ENCODE peak calls at places on chromosome 11, in five cellular contexts. R, G, D, Z and C are unnamed samples.

GRCh38 chr11:124915541-124916369 is 3.3 kb upstream of the HEPN1 start:
- DNase-seq in D (no peak), G (peak; percentile 60), R (no peak), Z (no peak), C (no peak)

GRCh38 chr11:129373489-129373953 is 2.1 kb upstream of the BARX2 start:
- DNase-seq in D (no peak), Z (no peak), R (no peak), G (no peak), C (no peak)

GRCh38 chr11:121291319-121291718 is 1.3 kb upstream of the SC5D start:
- DNase-seq in G (no peak), Z (no peak), R (no peak), D (no peak), C (no peak)

GRCh38 chr11:91742155-91742554 is 482.5 kb upstream of the FAT3 start:
- DNase-seq in R (no peak), D (no peak), G (no peak), Z (no peak), C (no peak)

GRCh38 chr11:8799273-8799672 is 111.7 kb upstream of the AKIP1 start:
- DNase-seq in G (no peak), D (peak; percentile 71), Z (no peak), R (no peak), C (no peak)

GRCh38 chr11:133821776-133822175 is 23.5 kb downstream of the SPATA19 start:
- DNase-seq in R (no peak), D (peak; percentile 40), G (no peak), Z (peak; percentile 65), C (peak; percentile 57)

GRCh38 chr11:36744375-36745168 is 146.5 kb upstream of the RAG2 start:
- DNase-seq in D (peak; percentile 89), G (peak; percentile 65), Z (peak; percentile 77), R (peak; percentile 28), C (peak; percentile 50)

GRCh38 chr11:14213006-14213405 is 146.0 kb downstream of the RRAS2 start:
- DNase-seq in D (no peak), G (no peak), R (no peak), Z (no peak), C (no peak)

GRCh38 chr11:70671083-70671482 is 272.8 kb downstream of the CTTN start:
- DNase-seq in G (no peak), Z (no peak), R (no peak), D (no peak), C (no peak)

GRCh38 chr11:120399312-120399711 is 63.1 kb downstream of the ARHGEF12 start:
- DNase-seq in D (no peak), R (no peak), Z (no peak), G (peak; percentile 34), C (no peak)

GRCh38 chr11:32137263-32137662 is 46.4 kb downstream of the RCN1 start:
- DNase-seq in R (no peak), G (peak; percentile 81), Z (no peak), D (no peak), C (no peak)

GRCh38 chr11:95514386-95515145 is 275.0 kb downstream of the FAM76B start:
- DNase-seq in G (no peak), Z (no peak), R (no peak), D (no peak), C (no peak)

GRCh38 chr11:124876818-124877630 is 11.8 kb downstream of the ROBO3 start:
- DNase-seq in R (peak; percentile 46), G (peak; percentile 35), D (no peak), Z (no peak), C (no peak)

GRCh38 chr11:125163431-125164011 is 1.0 kb upstream of the PKNOX2 start:
- DNase-seq in R (no peak), D (no peak), G (no peak), Z (no peak), C (no peak)

GRCh38 chr11:129593098-129593497 is 217.4 kb downstream of the BARX2 start:
- DNase-seq in D (no peak), G (no peak), R (no peak), Z (no peak), C (peak; percentile 70)

GRCh38 chr11:1057806-1058205 is 16.9 kb upstream of the MUC2 start:
- DNase-seq in Z (no peak), R (no peak), G (no peak), D (no peak), C (no peak)

GRCh38 chr11:94330789-94331188 is 26.4 kb downstream of the IZUMO1R start:
- DNase-seq in Z (no peak), D (no peak), R (no peak), G (no peak), C (no peak)

GRCh38 chr11:112364962-112365481 is 104.4 kb upstream of the PLET1 start:
- DNase-seq in D (no peak), G (peak; percentile 27), Z (no peak), R (peak; percentile 60), C (peak; percentile 20)

GRCh38 chr11:113675003-113675471 is 31.1 kb downstream of the TMPRSS5 start:
- DNase-seq in R (no peak), G (no peak), Z (no peak), D (no peak), C (no peak)

GRCh38 chr11:77092382-77092781 is 10.3 kb upstream of the OMP start:
- DNase-seq in Z (no peak), G (no peak), D (no peak), R (no peak), C (no peak)

GRCh38 chr11:3126901-3127691 is 38.0 kb downstream of the OSBPL5 start:
- DNase-seq in Z (no peak), R (no peak), G (no peak), D (no peak), C (no peak)

GRCh38 chr11:132638421-132638820 is 893.9 kb downstream of the OPCML start:
- DNase-seq in D (no peak), Z (no peak), R (no peak), G (no peak), C (no peak)

GRCh38 chr11:109490953-109491733 is 69.2 kb downstream of the C11orf87 start:
- DNase-seq in R (no peak), D (no peak), Z (no peak), G (no peak), C (no peak)

GRCh38 chr11:59573216-59573615 is 42.4 kb downstream of the OSBP start:
- DNase-seq in G (peak; percentile 32), Z (no peak), R (no peak), D (peak; percentile 54), C (no peak)

GRCh38 chr11:70482529-70482917 is 84.2 kb downstream of the CTTN start:
- DNase-seq in R (no peak), Z (no peak), G (no peak), D (no peak), C (no peak)

GRCh38 chr11:37364246-37364839 is 766.3 kb upstream of the RAG2 start:
- DNase-seq in G (no peak), D (no peak), Z (no peak), R (no peak), C (no peak)

GRCh38 chr11:77547863-77548551 is 41.7 kb upstream of the AQP11 start:
- DNase-seq in R (peak; percentile 20), Z (no peak), G (peak; percentile 58), D (peak; percentile 66), C (peak; percentile 58)

GRCh38 chr11:14237333-14237988 is 121.5 kb downstream of the RRAS2 start:
- DNase-seq in R (no peak), Z (no peak), G (no peak), D (peak; percentile 23), C (no peak)

GRCh38 chr11:88281317-88281712 is 56.2 kb downstream of the CTSC start:
- DNase-seq in G (no peak), Z (no peak), D (no peak), R (no peak), C (no peak)
- TF ChIP-seq CTCF in G (no peak), Z (no peak), D (no peak), R (no peak), C (no peak)

DNA sequence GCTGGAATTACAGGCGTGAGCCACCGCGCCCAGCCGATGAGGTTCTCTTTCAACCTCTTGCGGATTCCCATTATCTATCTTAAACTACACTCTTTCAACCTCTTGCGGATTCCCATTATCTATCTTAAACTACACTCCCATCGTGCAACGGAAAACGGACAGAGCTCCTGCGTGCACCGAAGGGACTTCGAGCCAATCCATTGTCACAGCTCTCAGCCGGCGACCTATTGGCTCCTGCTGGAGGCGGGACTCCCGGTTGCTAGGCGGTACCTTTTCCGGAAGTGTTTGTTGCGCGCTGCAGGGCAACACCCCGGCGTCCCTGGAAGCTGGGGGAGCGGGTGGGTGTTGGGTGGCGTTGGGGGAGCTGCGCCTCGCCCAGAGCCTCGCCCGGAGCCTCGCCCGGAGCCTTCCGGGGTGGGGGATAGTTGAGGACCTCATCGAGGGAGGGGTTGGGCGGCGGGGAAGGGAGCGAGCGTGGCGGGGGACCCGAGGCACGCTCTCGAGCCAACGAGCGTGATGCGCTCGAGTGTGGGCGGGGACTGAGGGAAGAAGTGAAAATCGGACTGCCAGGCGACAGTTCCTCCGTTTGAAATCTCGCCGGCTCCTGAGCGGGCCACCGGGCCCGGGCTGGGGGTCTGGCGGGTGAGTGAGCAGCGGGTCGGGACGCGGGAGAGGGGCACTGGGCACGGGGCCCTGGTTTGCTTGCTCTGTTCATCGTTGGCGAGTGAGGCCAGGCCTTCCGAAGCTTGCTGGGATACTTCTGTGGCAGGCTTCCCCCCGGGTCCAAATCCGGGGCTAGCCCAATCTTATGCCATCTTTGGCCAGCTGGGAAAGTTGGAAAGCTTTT is at the start of gene CEP164:
- DNase-seq in D (peak; percentile 98), Z (peak; percentile 95), R (peak; percentile 94), G (peak; percentile 95), C (peak; percentile 96)
- TF ChIP-seq POLR2A in D (peak; percentile 73), Z (peak; percentile 31), R (peak; percentile 66), G (peak; percentile 85), C (peak; percentile 44)

DNA sequence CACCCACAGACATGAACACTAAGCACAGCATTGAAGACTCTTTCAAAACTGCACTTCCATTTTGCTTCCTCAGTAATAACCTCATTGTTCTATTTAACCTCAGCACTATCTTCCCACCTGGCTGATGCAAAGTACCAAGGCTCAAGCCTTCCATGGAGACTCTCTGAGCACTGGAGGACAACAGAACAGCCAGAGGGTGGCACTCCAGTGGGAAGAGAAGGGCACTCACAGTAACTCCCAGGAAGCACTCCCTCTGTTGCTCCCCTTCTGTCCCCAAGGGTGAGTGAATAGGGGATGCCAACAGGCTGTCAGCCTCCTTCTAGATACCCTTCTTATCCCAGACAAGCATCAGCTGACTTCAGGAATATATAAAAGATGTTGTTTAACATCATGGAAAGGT is 3.5 kb downstream of the ME3 start:
- DNase-seq in R (no peak), Z (no peak), D (no peak), G (no peak), C (no peak)
- TF ChIP-seq CTCF in R (no peak), Z (no peak), D (no peak), G (no peak), C (no peak)

GRCh38 chr11:73070653-73071052 is 71.5 kb downstream of the FCHSD2 start:
- DNase-seq in D (no peak), Z (no peak), G (no peak), R (no peak), C (no peak)

GRCh38 chr11:73077454-73077853 is 64.7 kb downstream of the FCHSD2 start:
- DNase-seq in G (no peak), D (no peak), Z (no peak), R (no peak), C (no peak)

GRCh38 chr11:73078631-73079030 is 63.5 kb downstream of the FCHSD2 start:
- DNase-seq in G (no peak), R (no peak), Z (no peak), D (peak; percentile 77), C (no peak)

GRCh38 chr11:73072935-73073481 is 69.1 kb downstream of the FCHSD2 start:
- DNase-seq in Z (no peak), D (no peak), G (peak; percentile 82), R (no peak), C (peak; percentile 22)
- TF ChIP-seq POLR2A in Z (no peak), D (no peak), G (peak; percentile 36), R (no peak), C (no peak)